ENCODE peak calls at places on chromosomes 16 and 17, in four cellular contexts. J is sigmoid colon; B is endothelial cell of umbilical vein; F is effector CD4-positive, alpha-beta T cell. D is an unnamed sample.
A peak's percentile ranks its signal among the peaks of the same experiment; 100 is the strongest.

GRCh38 chr17:37392024-37392590 is 14.5 kb downstream of the ACACA start:
- DNase-seq in B (no peak), J (no peak), F (no peak), D (no peak)

GRCh38 chr16:70694088-70694487 is 8.2 kb upstream of the MTSS2 start:
- DNase-seq in B (no peak), F (no peak), J (no peak), D (no peak)

GRCh38 chr16:46974352-46974751 is 878 bp upstream of the DNAJA2 start:
- DNase-seq in J (no peak), F (no peak), B (no peak), D (no peak)

GRCh38 chr17:78401246-78401645 is 22.8 kb downstream of the PGS1 start:
- DNase-seq in B (no peak), J (no peak), F (no peak), D (no peak)

GRCh38 chr17:74767111-74767516 is 9.0 kb downstream of the NAT9 start:
- DNase-seq in J (no peak), F (no peak), B (no peak), D (no peak)

GRCh38 chr17:68509151-68510057 is 2.8 kb upstream of the PRKAR1A start:
- DNase-seq in J (peak; percentile 74), F (no peak), B (peak; percentile 66), D (no peak)

GRCh38 chr17:43612515-43612914 is 49.2 kb downstream of the MEOX1 start:
- DNase-seq in B (no peak), J (no peak), F (no peak), D (no peak)

GRCh38 chr17:74249966-74250365 is 24.1 kb upstream of the DNAI2 start:
- DNase-seq in J (no peak), F (no peak), B (no peak), D (no peak)

GRCh38 chr16:48526058-48526957 is 83.7 kb downstream of the N4BP1 start:
- DNase-seq in J (peak; percentile 47), B (no peak), F (no peak), D (no peak)